ENCODE peak calls at places on chromosomes 7 and 10, in four cellular contexts. I, D, N and Z are unnamed samples.
A peak's percentile ranks its signal among the peaks of the same experiment; 100 is the strongest.

GRCh38 chr7:26156454-26157365 is 4.7 kb downstream of the NFE2L3 start:
- DNase-seq in I (no peak), D (peak; percentile 96), N (no peak), Z (peak; percentile 96)

GRCh38 chr10:22666287-22667092 is 47.9 kb downstream of the PIP4K2A start:
- DNase-seq in I (no peak), D (no peak), N (no peak), Z (no peak)

GRCh38 chr7:97020601-97021442 is 3.8 kb downstream of the DLX5 start:
- DNase-seq in I (no peak), D (no peak), N (no peak), Z (no peak)

GRCh38 chr7:90407484-90407821 is 4.2 kb downstream of the CLDN12 start:
- DNase-seq in I (no peak), D (no peak), N (no peak), Z (no peak)

GRCh38 chr10:620971-621370 is 68.5 kb downstream of the DIP2C start:
- DNase-seq in I (no peak), D (no peak), N (no peak), Z (no peak)

GRCh38 chr7:8226526-8226925 is 35.4 kb downstream of the ICA1 start:
- DNase-seq in I (no peak), D (no peak), N (no peak), Z (no peak)

GRCh38 chr10:116271593-116272496 is 1.2 kb downstream of the GFRA1 start:
- DNase-seq in I (peak; percentile 38), D (peak; percentile 39), N (no peak), Z (no peak)

GRCh38 chr7:119900996-119901395 is 372.0 kb upstream of the KCND2 start:
- DNase-seq in I (no peak), D (no peak), N (no peak), Z (peak; percentile 38)

GRCh38 chr7:20104696-20105095 is 112.5 kb downstream of the MACC1 start:
- DNase-seq in I (no peak), D (no peak), N (no peak), Z (no peak)

GRCh38 chr10:6445671-6446278 is 134.3 kb downstream of the PRKCQ start:
- DNase-seq in I (peak; percentile 38), D (peak; percentile 55), N (peak; percentile 16), Z (peak; percentile 51)

GRCh38 chr10:10722422-10722821 is 295.2 kb upstream of the CELF2 start:
- DNase-seq in I (no peak), D (no peak), N (no peak), Z (no peak)

GRCh38 chr7:99372275-99373085 is 2.0 kb upstream of the ARPC1B start:
- DNase-seq in I (no peak), D (peak; percentile 96), N (no peak), Z (peak; percentile 84)

GRCh38 chr7:128122577-128123290 is 91.5 kb upstream of the LRRC4 start:
- DNase-seq in I (no peak), D (no peak), N (no peak), Z (peak; percentile 65)

GRCh38 chr10:22229756-22230330 is 12.0 kb upstream of the EBLN1 start:
- DNase-seq in I (no peak), D (peak; percentile 8), N (no peak), Z (no peak)

GRCh38 chr7:11570922-11571550 is 261.0 kb downstream of the THSD7A start:
- DNase-seq in I (no peak), D (no peak), N (no peak), Z (peak; percentile 22)